ENCODE peak calls at places on chromosomes 11 and 22, in four cellular contexts. M, J, T and F are unnamed samples.

GRCh38 chr22:48758021-48758561 is 1069.6 kb downstream of the BRD1 start:
- DNase-seq in J (peak), M (peak), T (no peak), F (peak)

GRCh38 chr11:10476927-10477689 is 22.0 kb downstream of the AMPD3 start:
- DNase-seq in J (no peak), M (no peak), T (no peak), F (no peak)

GRCh38 chr11:83827940-83828554 is 541.9 kb upstream of the CCDC90B start:
- DNase-seq in M (no peak), J (no peak), T (peak), F (no peak)

GRCh38 chr11:66113132-66113856 is 43.2 kb downstream of the PACS1 start:
- DNase-seq in M (no peak), J (no peak), T (peak), F (no peak)

GRCh38 chr11:123168955-123169484 is 26.0 kb downstream of the CLMP start:
- DNase-seq in M (no peak), T (no peak), J (no peak), F (no peak)

GRCh38 chr11:65915821-65916251 is 3.0 kb downstream of the C11orf68 start:
- DNase-seq in M (peak), J (peak), T (peak), F (no peak)

GRCh38 chr11:95134491-95134890 is 44.8 kb downstream of the ENDOD1 start:
- DNase-seq in T (no peak), M (no peak), J (no peak), F (no peak)

GRCh38 chr11:117328414-117329010 is 858 bp downstream of the CEP164 start:
- DNase-seq in M (peak), J (peak), T (no peak), F (no peak)

GRCh38 chr22:45709004-45709739 is 37.5 kb downstream of the ATXN10 start:
- DNase-seq in M (no peak), T (peak), J (no peak), F (peak)

GRCh38 chr11:134536219-134536618 is 124.2 kb upstream of the B3GAT1 start:
- DNase-seq in J (no peak), M (peak), T (no peak), F (peak)

GRCh38 chr11:44632466-44633123 is 67.1 kb downstream of the CD82 start:
- DNase-seq in M (peak), J (peak), T (peak), F (peak)

GRCh38 chr11:96037267-96037990 is 113.5 kb upstream of the MTMR2 start:
- DNase-seq in T (no peak), M (no peak), J (no peak), F (no peak)

GRCh38 chr11:9815486-9816136 is 151.7 kb downstream of the SWAP70 start:
- DNase-seq in J (no peak), T (peak), M (no peak), F (no peak)

GRCh38 chr22:41899992-41900651 is 14.8 kb downstream of the SHISA8 start:
- DNase-seq in M (no peak), T (no peak), J (peak), F (no peak)

GRCh38 chr11:72786305-72787261 is 7.3 kb downstream of the STARD10 start:
- DNase-seq in M (no peak), J (no peak), T (no peak), F (no peak)

GRCh38 chr11:128331317-128331716 is 256.0 kb downstream of the ETS1 start:
- DNase-seq in J (no peak), M (no peak), T (no peak), F (no peak)

GRCh38 chr11:30406978-30407762 is 84.3 kb downstream of the ARL14EP start:
- DNase-seq in J (no peak), T (no peak), M (no peak), F (no peak)

DNA sequence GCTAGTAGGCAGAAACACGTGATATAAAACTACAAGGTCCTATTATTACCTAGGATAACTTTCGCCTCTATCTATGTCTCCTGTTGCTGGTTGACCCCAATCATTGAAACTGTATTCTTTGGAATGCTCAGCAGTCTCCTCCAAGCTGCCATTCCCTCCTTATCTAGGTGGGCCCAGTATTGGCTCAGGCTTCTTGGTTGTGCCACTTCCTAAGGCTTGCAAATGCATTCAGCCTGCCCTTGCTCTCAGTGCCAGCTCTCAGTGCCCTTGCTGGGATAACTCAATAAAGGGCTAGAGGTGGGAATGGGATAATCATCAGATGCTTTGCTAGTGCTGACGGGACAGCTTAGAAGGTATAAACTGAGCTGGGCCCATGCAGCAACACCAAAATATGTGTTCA is 13.6 kb downstream of the CD44 start:
- DNase-seq in T (no peak), J (no peak), M (no peak), F (no peak)
- TF ChIP-seq CTCF in T (no peak), J (no peak), M (no peak), F (no peak)

GRCh38 chr22:23202812-23203451 is 22.6 kb downstream of the BCR start:
- DNase-seq in T (no peak), M (no peak), J (no peak), F (no peak)

GRCh38 chr22:23203452-23204124 is 23.3 kb downstream of the BCR start:
- DNase-seq in J (no peak), T (no peak), M (no peak), F (no peak)

GRCh38 chr22:23197836-23198235 is 17.5 kb downstream of the BCR start:
- DNase-seq in T (no peak), J (no peak), M (no peak), F (no peak)

GRCh38 chr22:23199159-23199558 is 18.9 kb downstream of the BCR start:
- DNase-seq in T (no peak), M (no peak), J (no peak), F (no peak)

GRCh38 chr22:23200896-23201295 is 20.6 kb downstream of the BCR start:
- DNase-seq in T (no peak), J (no peak), M (no peak), F (no peak)
- TF ChIP-seq POLR2A in T (no peak), J (no peak), M (no peak), F (no peak)

GRCh38 chr22:24128631-24129601 is 52.4 kb upstream of the SUSD2 start:
- DNase-seq in M (peak), T (no peak), J (no peak), F (no peak)

GRCh38 chr22:24129980-24130379 is 51.3 kb upstream of the SUSD2 start:
- DNase-seq in M (no peak), T (no peak), J (no peak), F (no peak)

GRCh38 chr22:24137595-24137994 is 43.7 kb upstream of the SUSD2 start:
- DNase-seq in T (no peak), J (no peak), M (peak), F (no peak)

GRCh38 chr22:24134090-24134846 is 47.0 kb upstream of the SUSD2 start:
- DNase-seq in J (peak), M (no peak), T (no peak), F (no peak)

GRCh38 chr22:24133187-24133965 is 47.9 kb upstream of the SUSD2 start:
- DNase-seq in M (peak), J (no peak), T (no peak), F (no peak)
- TF ChIP-seq CTCF in M (peak), J (peak), T (no peak), F (peak)

DNA sequence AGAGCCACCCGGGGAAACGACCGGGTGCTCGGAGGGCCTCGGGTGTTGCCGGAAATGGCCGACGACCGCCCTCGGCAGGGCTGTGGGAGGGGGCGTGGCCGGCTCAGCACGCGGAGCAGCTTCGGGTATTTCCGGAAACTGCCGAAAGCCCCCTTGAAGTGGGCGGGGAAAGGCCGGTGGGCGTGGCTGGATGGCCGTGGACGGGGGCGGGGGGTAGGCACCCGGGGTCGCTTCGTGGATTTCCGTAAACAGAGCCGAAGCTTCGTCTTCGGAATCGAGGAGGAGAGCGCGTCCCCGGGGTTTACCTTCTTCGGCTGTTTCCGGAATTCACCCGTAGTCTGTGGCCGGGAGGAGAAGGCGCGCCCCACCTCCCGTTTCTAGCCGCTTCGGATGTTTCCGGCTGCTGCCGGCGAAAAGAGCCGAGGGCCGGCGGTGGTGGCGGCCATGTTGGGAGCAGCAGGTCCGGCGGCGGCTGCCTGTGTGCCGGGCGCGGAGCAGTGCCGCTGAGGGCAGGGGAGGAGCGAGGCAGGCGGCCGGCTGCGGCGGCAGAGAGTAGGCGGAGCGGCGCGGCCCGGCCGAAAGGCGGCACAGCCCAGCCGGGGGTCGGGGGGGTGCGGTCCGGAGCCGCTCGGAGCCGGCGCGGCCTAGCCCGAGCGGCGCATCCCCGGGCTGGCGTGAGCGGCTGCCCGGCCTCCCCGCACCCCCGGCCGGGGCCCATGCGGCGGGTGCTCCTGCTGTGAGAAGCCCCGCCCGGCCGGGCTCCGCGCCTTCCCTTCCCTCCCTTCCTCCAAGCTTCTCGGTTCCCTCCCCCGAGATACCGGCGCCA is at the start of gene MARK2:
- DNase-seq in M (peak), T (peak), J (peak), F (peak)
- TF ChIP-seq POLR2A in M (no peak), T (peak), J (peak), F (peak)

GRCh38 chr11:126637800-126638175 is 282.3 kb downstream of the ST3GAL4 start:
- DNase-seq in T (no peak), J (no peak), M (no peak), F (no peak)

GRCh38 chr11:126636911-126637799 is 281.7 kb downstream of the ST3GAL4 start:
- DNase-seq in T (peak), J (no peak), M (no peak), F (no peak)

GRCh38 chr11:126631399-126631798 is 275.9 kb downstream of the ST3GAL4 start:
- DNase-seq in M (no peak), J (no peak), T (no peak), F (no peak)

GRCh38 chr11:126635511-126635910 is 280.0 kb downstream of the ST3GAL4 start:
- DNase-seq in T (no peak), J (no peak), M (no peak), F (no peak)

GRCh38 chr11:126634963-126635362 is 279.5 kb downstream of the ST3GAL4 start:
- DNase-seq in T (no peak), M (no peak), J (no peak), F (no peak)
- TF ChIP-seq CTCF in T (no peak), M (no peak), J (no peak), F (no peak)

DNA sequence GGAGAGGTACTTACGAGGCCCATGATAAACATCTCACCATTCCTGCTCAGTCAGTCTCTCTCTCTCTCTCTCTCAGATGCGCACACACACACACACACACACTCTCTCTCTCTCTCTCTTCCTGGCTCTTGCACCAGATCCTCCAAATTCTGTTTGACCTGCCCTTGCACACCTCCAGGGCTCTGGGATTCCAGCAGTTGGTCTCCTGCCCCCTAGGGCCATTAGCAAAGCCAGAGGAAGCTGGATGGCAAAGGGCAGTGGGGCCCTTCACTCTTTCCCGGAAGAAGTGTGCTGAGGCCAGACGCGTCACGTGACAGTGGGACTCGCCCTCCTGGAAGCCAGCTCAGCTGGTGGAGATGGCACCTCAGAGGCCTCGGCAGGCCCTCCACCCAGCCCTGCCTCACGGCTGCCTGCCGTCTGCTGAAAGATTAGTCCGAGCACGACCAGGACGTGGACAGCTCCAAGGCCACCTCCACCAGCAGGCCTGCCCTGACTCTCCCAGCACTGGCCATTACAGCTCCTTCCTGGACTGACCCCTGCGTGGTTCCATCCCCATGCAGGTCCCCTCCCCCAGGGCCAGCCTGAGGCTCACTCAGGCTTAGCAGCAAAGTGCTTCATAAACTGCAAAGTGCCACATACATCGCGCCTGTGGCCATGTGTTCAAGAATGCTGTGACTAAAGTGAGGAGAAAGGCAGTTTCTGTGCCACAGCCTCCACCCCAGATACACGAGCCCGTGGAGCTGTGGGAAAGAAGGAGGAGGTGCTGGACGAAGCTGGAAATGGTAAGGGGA is 3.7 kb downstream of the PDGFB start:
- DNase-seq in T (peak), J (peak), M (peak), F (no peak)
- TF ChIP-seq POLR2A in T (no peak), J (no peak), M (no peak), F (no peak)

GRCh38 chr11:5369793-5370192 is 13.8 kb upstream of the OR51M1 start:
- DNase-seq in T (peak), J (no peak), M (no peak), F (no peak)
- TF ChIP-seq CTCF in T (peak), J (no peak), M (no peak), F (no peak)

GRCh38 chr11:74018331-74019005 is 9.6 kb upstream of the UCP3 start:
- DNase-seq in J (peak), T (no peak), M (peak), F (peak)
- TF ChIP-seq POLR2A in J (peak), T (no peak), M (no peak), F (no peak)